ENCODE peak calls at places on chromosomes 3 and 15, in ten cellular contexts. One of them, this sample, is unnamed.
A peak's percentile ranks its signal among the peaks of the same experiment; 100 is the strongest.

GRCh38 chr3:180306155-180306554 is 269.4 kb upstream of the PEX5L start:
- DNase-seq in left colon: no peak
- DNase-seq in GM20000: no peak
- DNase-seq in CD8-positive, alpha-beta T cell: no peak
- DNase-seq in left cardiac atrium: no peak
- DNase-seq in HuH-7: no peak
- DNase-seq in stimulated activated naive CD8-positive, alpha-beta T cell treated with anti-CD3 and anti-CD28 coated beads, Interleukin-15, Interleukin-2, amounts not matched to agents 100 U/mL and 50 U/mL, for 24 hours: no peak
- DNase-seq in GM06990: no peak
- DNase-seq in GM10248: no peak
- DNase-seq in SW 1271: no peak
- DNase-seq in this sample: no peak

GRCh38 chr15:90530250-90531051 is 728 bp downstream of the CRTC3 start:
- DNase-seq in left colon: peak; percentile 69
- DNase-seq in GM20000: peak; percentile 81
- DNase-seq in CD8-positive, alpha-beta T cell: peak; percentile 50
- DNase-seq in left cardiac atrium: peak; percentile 56
- DNase-seq in HuH-7: peak; percentile 74
- DNase-seq in stimulated activated naive CD8-positive, alpha-beta T cell treated with anti-CD3 and anti-CD28 coated beads, Interleukin-15, Interleukin-2, amounts not matched to agents 100 U/mL and 50 U/mL, for 24 hours: peak; percentile 55
- DNase-seq in GM06990: peak; percentile 71
- DNase-seq in GM10248: peak; percentile 72
- DNase-seq in SW 1271: no peak
- DNase-seq in this sample: peak; percentile 10

GRCh38 chr15:41983221-41983620 is 10.9 kb upstream of the EHD4 start:
- DNase-seq in left colon: no peak
- DNase-seq in GM20000: no peak
- DNase-seq in CD8-positive, alpha-beta T cell: no peak
- DNase-seq in left cardiac atrium: no peak
- DNase-seq in HuH-7: no peak
- DNase-seq in stimulated activated naive CD8-positive, alpha-beta T cell treated with anti-CD3 and anti-CD28 coated beads, Interleukin-15, Interleukin-2, amounts not matched to agents 100 U/mL and 50 U/mL, for 24 hours: no peak
- DNase-seq in GM06990: no peak
- DNase-seq in GM10248: no peak
- DNase-seq in SW 1271: no peak
- DNase-seq in this sample: no peak

GRCh38 chr3:86958534-86958933 is 32.4 kb downstream of the VGLL3 start:
- DNase-seq in left colon: no peak
- DNase-seq in GM20000: no peak
- DNase-seq in CD8-positive, alpha-beta T cell: no peak
- DNase-seq in left cardiac atrium: no peak
- DNase-seq in HuH-7: no peak
- DNase-seq in stimulated activated naive CD8-positive, alpha-beta T cell treated with anti-CD3 and anti-CD28 coated beads, Interleukin-15, Interleukin-2, amounts not matched to agents 100 U/mL and 50 U/mL, for 24 hours: no peak
- DNase-seq in GM06990: no peak
- DNase-seq in GM10248: no peak
- DNase-seq in SW 1271: no peak
- DNase-seq in this sample: no peak

GRCh38 chr3:87082806-87083440 is 92.0 kb upstream of the VGLL3 start:
- DNase-seq in left colon: no peak
- DNase-seq in GM20000: peak; percentile 44
- DNase-seq in CD8-positive, alpha-beta T cell: no peak
- DNase-seq in left cardiac atrium: no peak
- DNase-seq in HuH-7: peak; percentile 43
- DNase-seq in stimulated activated naive CD8-positive, alpha-beta T cell treated with anti-CD3 and anti-CD28 coated beads, Interleukin-15, Interleukin-2, amounts not matched to agents 100 U/mL and 50 U/mL, for 24 hours: no peak
- DNase-seq in GM06990: no peak
- DNase-seq in GM10248: peak; percentile 40
- DNase-seq in SW 1271: no peak
- DNase-seq in this sample: peak; percentile 4

GRCh38 chr3:179149951-179150350 is 1.8 kb downstream of the PIK3CA start:
- DNase-seq in left colon: no peak
- DNase-seq in GM20000: no peak
- DNase-seq in CD8-positive, alpha-beta T cell: no peak
- DNase-seq in left cardiac atrium: no peak
- DNase-seq in HuH-7: no peak
- DNase-seq in stimulated activated naive CD8-positive, alpha-beta T cell treated with anti-CD3 and anti-CD28 coated beads, Interleukin-15, Interleukin-2, amounts not matched to agents 100 U/mL and 50 U/mL, for 24 hours: no peak
- DNase-seq in GM06990: no peak
- DNase-seq in GM10248: no peak
- DNase-seq in SW 1271: no peak
- DNase-seq in this sample: no peak

GRCh38 chr3:49868951-49869454 is 703 bp downstream of the CAMKV start:
- DNase-seq in left colon: no peak
- DNase-seq in GM20000: no peak
- DNase-seq in CD8-positive, alpha-beta T cell: no peak
- DNase-seq in left cardiac atrium: no peak
- DNase-seq in HuH-7: no peak
- DNase-seq in stimulated activated naive CD8-positive, alpha-beta T cell treated with anti-CD3 and anti-CD28 coated beads, Interleukin-15, Interleukin-2, amounts not matched to agents 100 U/mL and 50 U/mL, for 24 hours: no peak
- DNase-seq in GM06990: no peak
- DNase-seq in GM10248: no peak
- DNase-seq in SW 1271: no peak
- DNase-seq in this sample: no peak

GRCh38 chr15:57859130-57859685 is 152.7 kb downstream of the POLR2M start:
- DNase-seq in left colon: no peak
- DNase-seq in GM20000: no peak
- DNase-seq in CD8-positive, alpha-beta T cell: no peak
- DNase-seq in left cardiac atrium: no peak
- DNase-seq in HuH-7: no peak
- DNase-seq in stimulated activated naive CD8-positive, alpha-beta T cell treated with anti-CD3 and anti-CD28 coated beads, Interleukin-15, Interleukin-2, amounts not matched to agents 100 U/mL and 50 U/mL, for 24 hours: no peak
- DNase-seq in GM06990: no peak
- DNase-seq in GM10248: no peak
- DNase-seq in SW 1271: no peak
- DNase-seq in this sample: no peak

GRCh38 chr3:24259901-24260512 is 234.6 kb downstream of the THRB start:
- DNase-seq in left colon: no peak
- DNase-seq in GM20000: no peak
- DNase-seq in CD8-positive, alpha-beta T cell: no peak
- DNase-seq in left cardiac atrium: peak; percentile 37
- DNase-seq in HuH-7: no peak
- DNase-seq in stimulated activated naive CD8-positive, alpha-beta T cell treated with anti-CD3 and anti-CD28 coated beads, Interleukin-15, Interleukin-2, amounts not matched to agents 100 U/mL and 50 U/mL, for 24 hours: no peak
- DNase-seq in GM06990: no peak
- DNase-seq in GM10248: no peak
- DNase-seq in SW 1271: no peak
- DNase-seq in this sample: no peak

GRCh38 chr3:106341090-106341489 is 472.3 kb upstream of the CBLB start:
- DNase-seq in left colon: no peak
- DNase-seq in GM20000: no peak
- DNase-seq in CD8-positive, alpha-beta T cell: no peak
- DNase-seq in left cardiac atrium: no peak
- DNase-seq in HuH-7: no peak
- DNase-seq in stimulated activated naive CD8-positive, alpha-beta T cell treated with anti-CD3 and anti-CD28 coated beads, Interleukin-15, Interleukin-2, amounts not matched to agents 100 U/mL and 50 U/mL, for 24 hours: no peak
- DNase-seq in GM06990: no peak
- DNase-seq in GM10248: no peak
- DNase-seq in SW 1271: no peak
- DNase-seq in this sample: no peak

GRCh38 chr3:64138656-64139375 is 86.5 kb downstream of the PRICKLE2 start:
- DNase-seq in left colon: no peak
- DNase-seq in GM20000: no peak
- DNase-seq in CD8-positive, alpha-beta T cell: no peak
- DNase-seq in left cardiac atrium: no peak
- DNase-seq in HuH-7: no peak
- DNase-seq in stimulated activated naive CD8-positive, alpha-beta T cell treated with anti-CD3 and anti-CD28 coated beads, Interleukin-15, Interleukin-2, amounts not matched to agents 100 U/mL and 50 U/mL, for 24 hours: no peak
- DNase-seq in GM06990: no peak
- DNase-seq in GM10248: no peak
- DNase-seq in SW 1271: no peak
- DNase-seq in this sample: no peak

GRCh38 chr3:157201648-157202278 is 41.8 kb upstream of the CCNL1 start:
- DNase-seq in left colon: no peak
- DNase-seq in GM20000: peak; percentile 54
- DNase-seq in CD8-positive, alpha-beta T cell: no peak
- DNase-seq in left cardiac atrium: no peak
- DNase-seq in HuH-7: peak; percentile 20
- DNase-seq in stimulated activated naive CD8-positive, alpha-beta T cell treated with anti-CD3 and anti-CD28 coated beads, Interleukin-15, Interleukin-2, amounts not matched to agents 100 U/mL and 50 U/mL, for 24 hours: no peak
- DNase-seq in GM06990: no peak
- DNase-seq in GM10248: peak; percentile 60
- DNase-seq in SW 1271: no peak
- DNase-seq in this sample: peak; percentile 67

GRCh38 chr3:38307599-38307998 is 25.5 kb downstream of the SLC22A14 start:
- DNase-seq in left colon: no peak
- DNase-seq in GM20000: no peak
- DNase-seq in CD8-positive, alpha-beta T cell: no peak
- DNase-seq in left cardiac atrium: no peak
- DNase-seq in HuH-7: no peak
- DNase-seq in stimulated activated naive CD8-positive, alpha-beta T cell treated with anti-CD3 and anti-CD28 coated beads, Interleukin-15, Interleukin-2, amounts not matched to agents 100 U/mL and 50 U/mL, for 24 hours: no peak
- DNase-seq in GM06990: no peak
- DNase-seq in GM10248: no peak
- DNase-seq in SW 1271: no peak
- DNase-seq in this sample: no peak

GRCh38 chr3:141367038-141367730 is 1.1 kb upstream of the ZBTB38 start:
- DNase-seq in left colon: no peak
- DNase-seq in GM20000: no peak
- DNase-seq in CD8-positive, alpha-beta T cell: no peak
- DNase-seq in left cardiac atrium: no peak
- DNase-seq in HuH-7: no peak
- DNase-seq in stimulated activated naive CD8-positive, alpha-beta T cell treated with anti-CD3 and anti-CD28 coated beads, Interleukin-15, Interleukin-2, amounts not matched to agents 100 U/mL and 50 U/mL, for 24 hours: no peak
- DNase-seq in GM06990: no peak
- DNase-seq in GM10248: no peak
- DNase-seq in SW 1271: peak; percentile 92
- DNase-seq in this sample: no peak

GRCh38 chr3:96209703-96210102 is 604.7 kb upstream of the EPHA6 start:
- DNase-seq in left colon: no peak
- DNase-seq in GM20000: no peak
- DNase-seq in CD8-positive, alpha-beta T cell: no peak
- DNase-seq in left cardiac atrium: no peak
- DNase-seq in HuH-7: no peak
- DNase-seq in stimulated activated naive CD8-positive, alpha-beta T cell treated with anti-CD3 and anti-CD28 coated beads, Interleukin-15, Interleukin-2, amounts not matched to agents 100 U/mL and 50 U/mL, for 24 hours: no peak
- DNase-seq in GM06990: no peak
- DNase-seq in GM10248: no peak
- DNase-seq in SW 1271: no peak
- DNase-seq in this sample: no peak